ENCODE peak calls at places on chromosomes 16 and 17, in eight cellular contexts. One of them, this sample, is unnamed.

GRCh38 chr17:45334231-45334630 is 17.4 kb upstream of the MAP3K14 start:
- DNase-seq in Caco-2: peak; percentile 4
- DNase-seq in mucosa of descending colon: no peak
- DNase-seq in prostate gland: no peak
- DNase-seq in lung: no peak
- DNase-seq in CD8-positive, alpha-beta memory T cell: no peak
- DNase-seq in IMR-90: no peak
- DNase-seq in heart left ventricle: no peak
- DNase-seq in this sample: no peak

GRCh38 chr17:58121925-58122324 is 26.3 kb upstream of the OR4D1 start:
- DNase-seq in CD8-positive, alpha-beta memory T cell: no peak
- DNase-seq in heart left ventricle: no peak
- DNase-seq in prostate gland: no peak
- DNase-seq in mucosa of descending colon: peak; percentile 7
- DNase-seq in IMR-90: peak; percentile 22
- DNase-seq in lung: no peak
- DNase-seq in Caco-2: peak; percentile 46
- DNase-seq in this sample: peak; percentile 38

GRCh38 chr16:65681406-65681805 is 559.5 kb upstream of the CDH11 start:
- DNase-seq in prostate gland: no peak
- DNase-seq in CD8-positive, alpha-beta memory T cell: no peak
- DNase-seq in Caco-2: no peak
- DNase-seq in IMR-90: no peak
- DNase-seq in heart left ventricle: no peak
- DNase-seq in lung: no peak
- DNase-seq in mucosa of descending colon: no peak
- DNase-seq in this sample: no peak

GRCh38 chr17:11618861-11619566 is 20.7 kb downstream of the DNAH9 start:
- DNase-seq in IMR-90: no peak
- DNase-seq in mucosa of descending colon: peak; percentile 83
- DNase-seq in prostate gland: peak; percentile 72
- DNase-seq in Caco-2: no peak
- DNase-seq in CD8-positive, alpha-beta memory T cell: no peak
- DNase-seq in heart left ventricle: no peak
- DNase-seq in lung: peak; percentile 35
- DNase-seq in this sample: no peak

GRCh38 chr17:64103751-64104364 is 26.1 kb downstream of the ERN1 start:
- DNase-seq in CD8-positive, alpha-beta memory T cell: no peak
- DNase-seq in IMR-90: peak; percentile 61
- DNase-seq in prostate gland: no peak
- DNase-seq in lung: no peak
- DNase-seq in mucosa of descending colon: no peak
- DNase-seq in heart left ventricle: no peak
- DNase-seq in Caco-2: no peak
- DNase-seq in this sample: no peak

GRCh38 chr16:85709766-85710423 is 21.1 kb upstream of the GINS2 start:
- DNase-seq in CD8-positive, alpha-beta memory T cell: no peak
- DNase-seq in IMR-90: no peak
- DNase-seq in heart left ventricle: no peak
- DNase-seq in lung: no peak
- DNase-seq in Caco-2: no peak
- DNase-seq in prostate gland: no peak
- DNase-seq in mucosa of descending colon: no peak
- DNase-seq in this sample: no peak

GRCh38 chr16:84843149-84844048 is 23.6 kb downstream of the CRISPLD2 start:
- DNase-seq in IMR-90: no peak
- DNase-seq in mucosa of descending colon: no peak
- DNase-seq in CD8-positive, alpha-beta memory T cell: no peak
- DNase-seq in Caco-2: no peak
- DNase-seq in lung: no peak
- DNase-seq in heart left ventricle: no peak
- DNase-seq in prostate gland: no peak
- DNase-seq in this sample: no peak

GRCh38 chr16:3509470-3509928 is 8.7 kb downstream of the CLUAP1 start:
- DNase-seq in heart left ventricle: no peak
- DNase-seq in IMR-90: no peak
- DNase-seq in Caco-2: no peak
- DNase-seq in prostate gland: no peak
- DNase-seq in mucosa of descending colon: peak; percentile 61
- DNase-seq in lung: no peak
- DNase-seq in CD8-positive, alpha-beta memory T cell: peak; percentile 44
- DNase-seq in this sample: peak; percentile 90

GRCh38 chr17:17613708-17614114 is 22.2 kb upstream of the PEMT start:
- DNase-seq in prostate gland: peak; percentile 39
- DNase-seq in heart left ventricle: no peak
- DNase-seq in mucosa of descending colon: peak; percentile 83
- DNase-seq in CD8-positive, alpha-beta memory T cell: peak; percentile 14
- DNase-seq in IMR-90: peak; percentile 73
- DNase-seq in Caco-2: peak; percentile 80
- DNase-seq in lung: peak; percentile 74
- DNase-seq in this sample: peak; percentile 54

GRCh38 chr16:4684030-4684715 is 9.2 kb upstream of the NUDT16L1 start:
- DNase-seq in lung: no peak
- DNase-seq in IMR-90: no peak
- DNase-seq in heart left ventricle: peak; percentile 54
- DNase-seq in Caco-2: no peak
- DNase-seq in CD8-positive, alpha-beta memory T cell: no peak
- DNase-seq in prostate gland: no peak
- DNase-seq in mucosa of descending colon: no peak
- DNase-seq in this sample: no peak

GRCh38 chr17:14311979-14312378 is 11.1 kb downstream of the HS3ST3B1 start:
- DNase-seq in prostate gland: no peak
- DNase-seq in Caco-2: no peak
- DNase-seq in heart left ventricle: no peak
- DNase-seq in IMR-90: no peak
- DNase-seq in mucosa of descending colon: no peak
- DNase-seq in CD8-positive, alpha-beta memory T cell: no peak
- DNase-seq in lung: no peak
- DNase-seq in this sample: no peak

GRCh38 chr16:11833951-11834695 is 17.2 kb downstream of the RSL1D1 start:
- DNase-seq in prostate gland: no peak
- DNase-seq in Caco-2: no peak
- DNase-seq in IMR-90: peak; percentile 90
- DNase-seq in lung: no peak
- DNase-seq in heart left ventricle: no peak
- DNase-seq in mucosa of descending colon: no peak
- DNase-seq in CD8-positive, alpha-beta memory T cell: no peak
- DNase-seq in this sample: no peak

GRCh38 chr17:27573971-27574525 is 56.9 kb upstream of the LGALS9 start:
- DNase-seq in Caco-2: no peak
- DNase-seq in lung: no peak
- DNase-seq in CD8-positive, alpha-beta memory T cell: no peak
- DNase-seq in prostate gland: no peak
- DNase-seq in mucosa of descending colon: no peak
- DNase-seq in IMR-90: peak; percentile 69
- DNase-seq in heart left ventricle: no peak
- DNase-seq in this sample: no peak

GRCh38 chr17:81727324-81728031 is 15.4 kb downstream of the SLC25A10 start:
- DNase-seq in mucosa of descending colon: peak; percentile 84
- DNase-seq in prostate gland: peak; percentile 79
- DNase-seq in IMR-90: no peak
- DNase-seq in Caco-2: no peak
- DNase-seq in heart left ventricle: no peak
- DNase-seq in CD8-positive, alpha-beta memory T cell: no peak
- DNase-seq in lung: no peak
- DNase-seq in this sample: no peak

GRCh38 chr16:49858200-49859129 is 2.6 kb upstream of the ZNF423 start:
- DNase-seq in mucosa of descending colon: peak; percentile 59
- DNase-seq in IMR-90: no peak
- DNase-seq in prostate gland: no peak
- DNase-seq in lung: peak; percentile 37
- DNase-seq in CD8-positive, alpha-beta memory T cell: no peak
- DNase-seq in Caco-2: no peak
- DNase-seq in heart left ventricle: peak; percentile 82
- DNase-seq in this sample: no peak

GRCh38 chr17:33120103-33120502 is 128.5 kb downstream of the SPACA3 start:
- DNase-seq in mucosa of descending colon: no peak
- DNase-seq in Caco-2: no peak
- DNase-seq in prostate gland: no peak
- DNase-seq in CD8-positive, alpha-beta memory T cell: no peak
- DNase-seq in heart left ventricle: no peak
- DNase-seq in lung: no peak
- DNase-seq in IMR-90: no peak
- DNase-seq in this sample: no peak

GRCh38 chr17:14346801-14347200 is 45.9 kb downstream of the HS3ST3B1 start:
- DNase-seq in mucosa of descending colon: no peak
- DNase-seq in Caco-2: no peak
- DNase-seq in prostate gland: no peak
- DNase-seq in CD8-positive, alpha-beta memory T cell: no peak
- DNase-seq in heart left ventricle: no peak
- DNase-seq in IMR-90: no peak
- DNase-seq in lung: no peak
- DNase-seq in this sample: no peak

GRCh38 chr16:4323845-4324478 is 8.1 kb downstream of the GLIS2 start:
- DNase-seq in IMR-90: peak; percentile 42
- DNase-seq in prostate gland: no peak
- DNase-seq in heart left ventricle: peak; percentile 81
- DNase-seq in mucosa of descending colon: no peak
- DNase-seq in lung: no peak
- DNase-seq in Caco-2: no peak
- DNase-seq in CD8-positive, alpha-beta memory T cell: no peak
- DNase-seq in this sample: no peak

GRCh38 chr17:44557653-44558285 is 485 bp downstream of the FZD2 start:
- DNase-seq in mucosa of descending colon: peak; percentile 35
- DNase-seq in CD8-positive, alpha-beta memory T cell: no peak
- DNase-seq in IMR-90: peak; percentile 72
- DNase-seq in heart left ventricle: peak; percentile 76
- DNase-seq in Caco-2: no peak
- DNase-seq in lung: no peak
- DNase-seq in prostate gland: no peak
- DNase-seq in this sample: peak; percentile 15

GRCh38 chr16:85613609-85614337 is 651 bp downstream of the GSE1 start:
- DNase-seq in lung: peak; percentile 58
- DNase-seq in prostate gland: peak; percentile 42
- DNase-seq in Caco-2: peak; percentile 86
- DNase-seq in CD8-positive, alpha-beta memory T cell: no peak
- DNase-seq in heart left ventricle: peak; percentile 82
- DNase-seq in IMR-90: no peak
- DNase-seq in mucosa of descending colon: peak; percentile 71
- DNase-seq in this sample: peak; percentile 38

GRCh38 chr16:31577411-31577810 is 49.7 kb downstream of the AHSP start:
- DNase-seq in IMR-90: no peak
- DNase-seq in Caco-2: no peak
- DNase-seq in prostate gland: no peak
- DNase-seq in lung: no peak
- DNase-seq in CD8-positive, alpha-beta memory T cell: no peak
- DNase-seq in mucosa of descending colon: no peak
- DNase-seq in heart left ventricle: no peak
- DNase-seq in this sample: no peak
- H3K4me1 ChIP-seq in IMR-90: no peaks in the 10 kb centered on the region
- H3K4me1 ChIP-seq in Caco-2: no peaks in the 10 kb centered on the region
- H3K4me1 ChIP-seq in prostate gland: no peaks in the 10 kb centered on the region
- H3K4me1 ChIP-seq in lung: no peaks in the 10 kb centered on the region
- H3K4me1 ChIP-seq in CD8-positive, alpha-beta memory T cell: no peaks in the 10 kb centered on the region
- H3K4me1 ChIP-seq in mucosa of descending colon: no peaks in the 10 kb centered on the region
- H3K4me1 ChIP-seq in heart left ventricle: no peaks in the 10 kb centered on the region
- H3K4me1 ChIP-seq in this sample: no peaks in the 10 kb centered on the region

GRCh38 chr17:21143695-21144094 is 16.9 kb downstream of the DHRS7B start:
- DNase-seq in mucosa of descending colon: no peak
- DNase-seq in IMR-90: no peak
- DNase-seq in lung: no peak
- DNase-seq in Caco-2: no peak
- DNase-seq in prostate gland: no peak
- DNase-seq in CD8-positive, alpha-beta memory T cell: no peak
- DNase-seq in heart left ventricle: no peak
- DNase-seq in this sample: no peak

GRCh38 chr17:21146362-21147021 is 19.7 kb downstream of the DHRS7B start:
- DNase-seq in lung: no peak
- DNase-seq in heart left ventricle: no peak
- DNase-seq in prostate gland: no peak
- DNase-seq in IMR-90: no peak
- DNase-seq in Caco-2: no peak
- DNase-seq in mucosa of descending colon: no peak
- DNase-seq in CD8-positive, alpha-beta memory T cell: no peak
- DNase-seq in this sample: no peak

GRCh38 chr17:21149626-21150025 is 22.9 kb downstream of the DHRS7B start:
- DNase-seq in heart left ventricle: no peak
- DNase-seq in mucosa of descending colon: no peak
- DNase-seq in Caco-2: no peak
- DNase-seq in prostate gland: no peak
- DNase-seq in CD8-positive, alpha-beta memory T cell: no peak
- DNase-seq in lung: no peak
- DNase-seq in IMR-90: no peak
- DNase-seq in this sample: no peak
- H3K9me3 ChIP-seq in heart left ventricle: no peaks in the 10 kb centered on the region
- H3K9me3 ChIP-seq in mucosa of descending colon: peaks cover 8% of the 10 kb centered on the region
- H3K9me3 ChIP-seq in Caco-2: peaks cover 13% of the 10 kb centered on the region
- H3K9me3 ChIP-seq in prostate gland: no peaks in the 10 kb centered on the region
- H3K9me3 ChIP-seq in CD8-positive, alpha-beta memory T cell: no peaks in the 10 kb centered on the region
- H3K9me3 ChIP-seq in lung: no peaks in the 10 kb centered on the region
- H3K9me3 ChIP-seq in IMR-90: no peaks in the 10 kb centered on the region
- H3K9me3 ChIP-seq in this sample: no peaks in the 10 kb centered on the region

DNA sequence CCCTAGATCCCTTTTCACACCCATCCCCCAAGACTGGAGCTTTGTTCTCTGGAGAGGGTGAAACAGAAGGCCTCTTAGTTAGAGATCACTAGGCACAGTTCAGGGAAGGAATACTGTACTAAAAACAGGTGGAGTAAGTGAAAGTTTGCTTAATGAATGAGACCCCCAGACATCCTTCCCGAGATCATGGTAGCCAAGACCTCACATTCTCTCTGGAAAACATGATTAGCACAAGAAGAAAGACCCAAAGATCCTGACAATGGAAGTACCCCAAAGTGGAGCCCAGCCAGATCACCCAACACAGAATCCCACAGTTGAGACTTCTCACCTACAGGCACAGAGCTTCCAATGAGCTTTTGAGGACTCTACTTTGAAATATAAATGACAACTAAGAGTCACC is 3.4 kb upstream of the CMTM4 start:
- DNase-seq in mucosa of descending colon: no peak
- DNase-seq in lung: no peak
- DNase-seq in heart left ventricle: no peak
- DNase-seq in Caco-2: no peak
- DNase-seq in CD8-positive, alpha-beta memory T cell: no peak
- DNase-seq in prostate gland: no peak
- DNase-seq in IMR-90: no peak
- DNase-seq in this sample: no peak
- H3K4me1 ChIP-seq in mucosa of descending colon: peaks cover 11% of the 10 kb centered on the region
- H3K4me1 ChIP-seq in lung: peaks cover 10% of the 10 kb centered on the region
- H3K4me1 ChIP-seq in heart left ventricle: peaks cover 25% of the 10 kb centered on the region
- H3K4me1 ChIP-seq in Caco-2: peaks cover 4% of the 10 kb centered on the region
- H3K4me1 ChIP-seq in CD8-positive, alpha-beta memory T cell: peaks cover 13% of the 10 kb centered on the region
- H3K4me1 ChIP-seq in prostate gland: no peaks in the 10 kb centered on the region
- H3K4me1 ChIP-seq in IMR-90: peaks cover 5% of the 10 kb centered on the region
- H3K4me1 ChIP-seq in this sample: peaks cover 18% of the 10 kb centered on the region

DNA sequence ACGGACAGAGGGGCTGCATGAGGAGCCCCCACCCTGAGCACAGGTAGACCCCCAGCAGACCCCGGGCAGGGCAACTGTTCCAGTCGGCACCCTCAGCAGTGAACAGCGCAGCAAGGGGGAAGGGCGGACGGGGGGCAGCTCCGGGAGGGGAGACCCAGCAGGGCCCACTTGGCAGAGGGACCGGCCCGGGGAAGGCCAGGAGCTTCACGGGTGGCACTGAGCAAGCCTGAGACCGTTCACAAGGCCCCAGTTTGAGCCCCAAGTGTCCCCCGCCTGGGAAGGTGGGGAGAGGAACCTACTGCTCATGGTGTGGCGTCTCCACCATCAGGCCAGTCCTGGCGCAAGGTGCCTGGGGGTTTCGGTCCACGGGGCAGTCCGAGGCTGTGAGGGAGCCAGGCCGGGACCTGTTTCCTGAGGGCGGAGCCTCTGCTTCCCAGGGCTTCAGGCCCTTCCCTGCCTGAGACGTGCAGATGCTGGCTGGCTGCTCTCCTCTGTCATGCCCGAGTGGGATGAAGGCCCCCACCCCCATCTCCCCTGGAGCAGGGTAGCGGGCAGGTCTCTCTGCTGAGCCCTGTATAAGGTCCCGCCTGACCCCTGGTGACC is 54.4 kb upstream of the GNG13 start:
- DNase-seq in mucosa of descending colon: no peak
- DNase-seq in IMR-90: no peak
- DNase-seq in lung: no peak
- DNase-seq in prostate gland: no peak
- DNase-seq in CD8-positive, alpha-beta memory T cell: no peak
- DNase-seq in Caco-2: no peak
- DNase-seq in heart left ventricle: peak; percentile 49
- DNase-seq in this sample: no peak
- H3K9me3 ChIP-seq in mucosa of descending colon: peaks cover 4% of the 10 kb centered on the region
- H3K9me3 ChIP-seq in IMR-90: peaks cover 26% of the 10 kb centered on the region
- H3K9me3 ChIP-seq in lung: no peaks in the 10 kb centered on the region
- H3K9me3 ChIP-seq in prostate gland: no peaks in the 10 kb centered on the region
- H3K9me3 ChIP-seq in CD8-positive, alpha-beta memory T cell: no peaks in the 10 kb centered on the region
- H3K9me3 ChIP-seq in Caco-2: peaks cover 11% of the 10 kb centered on the region
- H3K9me3 ChIP-seq in heart left ventricle: no peaks in the 10 kb centered on the region
- H3K9me3 ChIP-seq in this sample: no peaks in the 10 kb centered on the region

This sample was measured in CD8-positive, alpha-beta T cell.